ENCODE peak calls at places on chromosomes 12 and 14, in nine cellular contexts. B is T-helper 2 cell, H is tibial artery, C is BE2C, K is ascending aorta, Q is mucosa of gallbladder, V is tibial nerve, F is OCI-LY7, R is heart right ventricle. L is an unnamed sample.

GRCh38 chr12:127383281-127383680 is 883.7 kb upstream of the TMEM132C start:
- DNase-seq in R (no peak), F (no peak), C (no peak), B (no peak), K (no peak), V (no peak), Q (no peak), H (no peak), L (peak)

GRCh38 chr14:54669759-54670630 is 103.1 kb downstream of the SAMD4A start:
- DNase-seq in R (no peak), B (peak), C (no peak), F (no peak), Q (no peak), V (no peak), H (no peak), K (peak), L (peak)

GRCh38 chr14:75553761-75554160 is 24.7 kb upstream of the FLVCR2 start:
- DNase-seq in R (no peak), K (no peak), F (no peak), Q (no peak), C (no peak), V (no peak), B (no peak), H (no peak), L (no peak)

GRCh38 chr14:63745858-63746425 is 18.1 kb upstream of the SGPP1 start:
- DNase-seq in V (no peak), K (no peak), F (peak), H (no peak), R (no peak), B (peak), C (no peak), Q (peak), L (no peak)

GRCh38 chr12:117863004-117863709 is 105.6 kb downstream of the KSR2 start:
- DNase-seq in R (no peak), Q (no peak), F (no peak), K (no peak), C (no peak), V (no peak), H (no peak), B (no peak), L (no peak)

GRCh38 chr14:78725086-78725485 is 554.9 kb downstream of the NRXN3 start:
- DNase-seq in F (no peak), C (no peak), B (no peak), R (no peak), H (no peak), K (no peak), Q (no peak), V (no peak), L (no peak)

GRCh38 chr12:96233941-96234461 is 39.8 kb downstream of the ELK3 start:
- DNase-seq in Q (peak), V (peak), R (peak), H (peak), C (peak), B (no peak), K (peak), F (no peak), L (peak)

GRCh38 chr14:44889600-44890479 is 71.9 kb downstream of the KLHL28 start:
- DNase-seq in C (no peak), B (peak), K (no peak), F (no peak), V (no peak), R (no peak), H (no peak), Q (no peak), L (no peak)

GRCh38 chr12:96235497-96235826 is 41.3 kb downstream of the ELK3 start:
- DNase-seq in Q (no peak), V (no peak), F (no peak), B (no peak), C (no peak), K (no peak), H (no peak), R (no peak), L (no peak)

GRCh38 chr14:93115920-93116675 is at the start of gene ITPK1:
- DNase-seq in B (peak), F (peak), K (peak), C (peak), V (peak), R (peak), H (peak), Q (peak), L (peak)

GRCh38 chr12:26831959-26832816 is 806 bp downstream of the ITPR2 start:
- DNase-seq in F (peak), K (peak), H (peak), V (peak), Q (peak), B (peak), R (peak), C (peak), L (peak)

GRCh38 chr14:59267046-59267445 is 78.6 kb downstream of the DAAM1 start:
- DNase-seq in C (no peak), R (no peak), F (no peak), H (no peak), B (no peak), V (no peak), Q (no peak), K (no peak), L (no peak)

GRCh38 chr12:104058796-104059195 is 5.5 kb upstream of the HCFC2 start:
- DNase-seq in C (no peak), F (no peak), H (no peak), Q (no peak), K (no peak), R (no peak), B (no peak), V (no peak), L (peak)

GRCh38 chr12:116979109-116979508 is 68.4 kb downstream of the FBXW8 start:
- DNase-seq in F (peak), V (no peak), B (no peak), R (no peak), C (peak), Q (no peak), H (no peak), K (no peak), L (no peak)

GRCh38 chr12:49882248-49882850 is 21.4 kb downstream of the FAIM2 start:
- DNase-seq in R (no peak), K (no peak), H (no peak), F (no peak), Q (no peak), C (peak), V (no peak), B (no peak), L (peak)

GRCh38 chr14:38867561-38868150 is 235.4 kb downstream of the SEC23A start:
- DNase-seq in V (peak), B (peak), K (peak), C (peak), H (peak), Q (peak), R (peak), F (peak), L (peak)